ENCODE peak calls at places on chromosomes 4 and X, in ten cellular contexts. J, M, N, Q, Y, A, K, S, I and Z are unnamed samples.
A peak's percentile ranks its signal among the peaks of the same experiment; 100 is the strongest.

GRCh38 chrX:53186363-53186762 is 38.6 kb downstream of the KDM5C start:
- DNase-seq in Q (no peak), Y (no peak), N (no peak), M (no peak), J (no peak), A (no peak), K (no peak), S (no peak), I (peak; percentile 77), Z (peak; percentile 17)

GRCh38 chr4:20618010-20618409 is 82.2 kb upstream of the PACRGL start:
- DNase-seq in Y (no peak), S (no peak), J (peak; percentile 66), N (no peak), M (peak; percentile 13), A (peak; percentile 42), K (peak; percentile 54), I (no peak), Q (peak; percentile 23), Z (no peak)

GRCh38 chr4:39025552-39026085 is 6.6 kb downstream of the TMEM156 start:
- DNase-seq in J (no peak), A (no peak), N (no peak), I (peak; percentile 63), K (no peak), Q (no peak), Y (peak; percentile 74), S (no peak), M (no peak), Z (no peak)

GRCh38 chr4:186798951-186799659 is 75.4 kb upstream of the FAT1 start:
- DNase-seq in A (no peak), J (no peak), M (no peak), Q (no peak), Y (no peak), I (no peak), K (no peak), N (no peak), S (no peak), Z (no peak)

GRCh38 chr4:729336-730315 is 24.0 kb downstream of the PCGF3 start:
- DNase-seq in M (no peak), A (no peak), K (no peak), Q (no peak), N (no peak), I (no peak), S (no peak), Y (no peak), J (no peak), Z (no peak)

GRCh38 chr4:72971572-72971971 is 97.9 kb downstream of the COX18 start:
- DNase-seq in S (no peak), M (no peak), J (no peak), K (no peak), Q (no peak), A (no peak), I (peak; percentile 92), N (no peak), Y (no peak), Z (no peak)

GRCh38 chr4:72779256-72779655 is 210.2 kb upstream of the ADAMTS3 start:
- DNase-seq in K (no peak), Q (no peak), N (no peak), M (no peak), I (no peak), J (no peak), A (no peak), S (no peak), Y (no peak), Z (no peak)

GRCh38 chr4:150009533-150009932 is 68.7 kb upstream of the DCLK2 start:
- DNase-seq in J (no peak), Y (no peak), M (no peak), K (no peak), A (no peak), I (peak; percentile 35), N (no peak), Q (no peak), S (no peak), Z (no peak)

GRCh38 chrX:54442790-54443189 is 2.6 kb downstream of the TSR2 start:
- DNase-seq in Q (no peak), S (no peak), K (no peak), J (no peak), N (no peak), M (no peak), Y (no peak), I (no peak), A (no peak), Z (no peak)

GRCh38 chrX:38156838-38157237 is 63.8 kb downstream of the SRPX start:
- DNase-seq in S (no peak), Q (no peak), N (no peak), I (peak; percentile 5), K (no peak), A (no peak), M (no peak), Y (no peak), J (no peak), Z (no peak)

GRCh38 chrX:23792861-23793553 is 10.0 kb downstream of the SAT1 start:
- DNase-seq in I (no peak), N (no peak), A (no peak), M (no peak), K (no peak), Q (no peak), J (no peak), S (no peak), Y (no peak), Z (no peak)

GRCh38 chrX:155262970-155263754 is 1.1 kb downstream of the RAB39B start:
- DNase-seq in N (no peak), A (no peak), K (no peak), Y (no peak), I (no peak), M (no peak), Q (no peak), S (no peak), J (no peak), Z (no peak)

GRCh38 chr4:15694431-15694830 is 8.4 kb upstream of the BST1 start:
- DNase-seq in Q (no peak), I (no peak), K (no peak), Y (no peak), S (no peak), N (no peak), J (no peak), A (no peak), M (no peak), Z (no peak)

GRCh38 chr4:154126276-154126675 is 337.4 kb upstream of the SFRP2 start:
- DNase-seq in K (no peak), S (no peak), Q (no peak), Y (no peak), N (no peak), J (no peak), M (no peak), I (no peak), A (no peak), Z (no peak)

GRCh38 chr4:6394671-6395081 is 77.7 kb downstream of the PPP2R2C start:
- DNase-seq in I (no peak), S (no peak), Y (no peak), Q (no peak), J (no peak), N (no peak), A (no peak), K (no peak), M (no peak), Z (no peak)

GRCh38 chr4:42618018-42618417 is 38.9 kb downstream of the ATP8A1 start:
- DNase-seq in J (no peak), I (no peak), S (no peak), A (no peak), Q (no peak), N (no peak), Y (no peak), M (no peak), K (no peak), Z (no peak)

GRCh38 chr4:112377701-112378620 is 80.8 kb downstream of the ALPK1 start:
- DNase-seq in K (no peak), I (no peak), M (no peak), S (no peak), Y (no peak), J (no peak), N (no peak), A (no peak), Q (no peak), Z (no peak)

DNA sequence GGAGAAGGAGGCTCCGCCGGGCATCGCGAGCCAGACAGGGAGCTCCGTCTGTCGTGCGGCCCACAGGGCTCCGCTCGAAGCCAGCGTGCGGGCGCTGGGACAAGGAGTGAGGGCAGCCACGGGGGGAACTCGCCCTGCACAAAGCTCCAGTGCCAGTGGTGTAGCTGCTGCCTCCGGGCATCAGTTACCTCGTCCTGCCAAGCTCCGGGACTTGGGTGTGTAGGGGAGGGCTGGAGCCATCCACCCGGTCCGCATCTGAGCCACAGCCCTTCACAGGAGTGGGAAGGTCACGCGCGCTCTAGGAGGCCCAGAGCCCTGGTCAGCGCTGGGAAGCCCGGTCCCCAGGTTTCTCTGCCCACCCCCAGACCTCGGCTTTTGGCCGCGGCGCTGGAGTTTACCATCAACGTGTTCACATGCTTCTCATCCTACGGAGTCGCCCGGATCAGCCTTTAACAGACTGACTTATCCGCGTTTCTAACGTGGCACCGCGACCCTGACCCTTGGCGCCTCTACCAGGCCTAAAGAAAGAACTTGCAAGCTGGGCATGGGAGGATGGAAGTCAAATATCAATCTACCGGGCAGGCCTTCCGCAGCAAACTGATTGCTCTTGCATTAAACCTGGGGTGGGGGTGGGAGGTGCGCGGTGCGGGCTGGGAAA is 8.4 kb upstream of the PRDM8 start:
- DNase-seq in J (no peak), S (no peak), Q (no peak), A (no peak), Y (no peak), K (no peak), N (no peak), M (no peak), I (no peak), Z (no peak)
- TF ChIP-seq POLR2A in J (no peak), S (no peak), Q (no peak), A (no peak), Y (no peak), K (no peak), N (no peak), M (no peak), I (no peak), Z (no peak)

GRCh38 chrX:104165894-104166734 is at the start of gene FAM199X:
- DNase-seq in M (peak; percentile 89), Y (peak; percentile 92), I (peak; percentile 82), N (peak; percentile 88), S (peak; percentile 54), A (peak; percentile 77), K (peak; percentile 92), J (peak; percentile 88), Q (peak; percentile 76), Z (peak; percentile 60)
- TF ChIP-seq POLR2A in M (peak; percentile 58), Y (peak; percentile 17), I (peak; percentile 27), N (no peak), S (peak; percentile 69), A (no peak), K (peak; percentile 71), J (peak; percentile 80), Q (no peak), Z (peak; percentile 64)

GRCh38 chrX:55717521-55718497 is at the start of gene RRAGB:
- DNase-seq in I (peak; percentile 91), S (peak; percentile 83), K (peak; percentile 96), N (peak; percentile 92), A (peak; percentile 94), J (peak; percentile 93), Y (peak; percentile 93), M (peak; percentile 94), Q (peak; percentile 95), Z (peak; percentile 45)
- TF ChIP-seq POLR2A in I (no peak), S (peak; percentile 27), K (no peak), N (no peak), A (no peak), J (peak; percentile 39), Y (peak; percentile 14), M (peak; percentile 69), Q (no peak), Z (peak; percentile 32)

GRCh38 chr4:176654565-176655216 is 138.0 kb downstream of the VEGFC start:
- DNase-seq in K (no peak), J (no peak), Q (no peak), Y (no peak), I (peak; percentile 42), S (no peak), M (no peak), N (no peak), A (no peak), Z (no peak)
- TF ChIP-seq POLR2A in K (no peak), J (no peak), Q (no peak), Y (no peak), I (no peak), S (no peak), M (no peak), N (no peak), A (no peak), Z (no peak)